ENCODE peak calls at places on chromosomes 7 and 10, in eight cellular contexts. One of them, this sample, is unnamed.

GRCh38 chr10:118332948-118333710 is 9.0 kb downstream of the FAM204A start:
- DNase-seq in IMR-90: peak
- DNase-seq in progenitor cell of endocrine pancreas: no peak
- DNase-seq in bronchial epithelial cell: peak
- DNase-seq in nephron progenitor cell: no peak
- DNase-seq in Calu3: peak
- DNase-seq in foreskin fibroblast: peak
- DNase-seq in heart right ventricle: no peak
- DNase-seq in this sample: no peak

GRCh38 chr10:82041018-82041417 is 166.0 kb downstream of the NRG3 start:
- DNase-seq in nephron progenitor cell: no peak
- DNase-seq in Calu3: no peak
- DNase-seq in IMR-90: no peak
- DNase-seq in bronchial epithelial cell: no peak
- DNase-seq in foreskin fibroblast: no peak
- DNase-seq in progenitor cell of endocrine pancreas: no peak
- DNase-seq in heart right ventricle: no peak
- DNase-seq in this sample: no peak

GRCh38 chr7:101172854-101173751 is 7.0 kb downstream of the NAT16 start:
- DNase-seq in foreskin fibroblast: peak
- DNase-seq in nephron progenitor cell: no peak
- DNase-seq in heart right ventricle: peak
- DNase-seq in progenitor cell of endocrine pancreas: no peak
- DNase-seq in IMR-90: peak
- DNase-seq in Calu3: peak
- DNase-seq in bronchial epithelial cell: peak
- DNase-seq in this sample: no peak

GRCh38 chr10:70664702-70665195 is 7.6 kb upstream of the ADAMTS14 start:
- DNase-seq in foreskin fibroblast: peak
- DNase-seq in Calu3: no peak
- DNase-seq in nephron progenitor cell: no peak
- DNase-seq in bronchial epithelial cell: peak
- DNase-seq in progenitor cell of endocrine pancreas: no peak
- DNase-seq in heart right ventricle: no peak
- DNase-seq in IMR-90: peak
- DNase-seq in this sample: no peak

GRCh38 chr10:122163182-122164027 is 107.7 kb upstream of the BTBD16 start:
- DNase-seq in IMR-90: peak
- DNase-seq in heart right ventricle: no peak
- DNase-seq in foreskin fibroblast: peak
- DNase-seq in bronchial epithelial cell: no peak
- DNase-seq in nephron progenitor cell: peak
- DNase-seq in progenitor cell of endocrine pancreas: peak
- DNase-seq in Calu3: no peak
- DNase-seq in this sample: peak

GRCh38 chr7:141466151-141466904 is 84.9 kb upstream of the AGK start:
- DNase-seq in heart right ventricle: no peak
- DNase-seq in nephron progenitor cell: no peak
- DNase-seq in foreskin fibroblast: no peak
- DNase-seq in bronchial epithelial cell: no peak
- DNase-seq in IMR-90: no peak
- DNase-seq in progenitor cell of endocrine pancreas: no peak
- DNase-seq in Calu3: no peak
- DNase-seq in this sample: no peak

GRCh38 chr10:112919721-112920120 is 30.3 kb upstream of the TCF7L2 start:
- DNase-seq in progenitor cell of endocrine pancreas: no peak
- DNase-seq in heart right ventricle: no peak
- DNase-seq in bronchial epithelial cell: peak
- DNase-seq in IMR-90: peak
- DNase-seq in nephron progenitor cell: no peak
- DNase-seq in foreskin fibroblast: peak
- DNase-seq in Calu3: no peak
- DNase-seq in this sample: no peak

GRCh38 chr10:127293640-127294039 is 97.2 kb upstream of the INSYN2A start:
- DNase-seq in Calu3: no peak
- DNase-seq in heart right ventricle: no peak
- DNase-seq in progenitor cell of endocrine pancreas: no peak
- DNase-seq in bronchial epithelial cell: no peak
- DNase-seq in IMR-90: no peak
- DNase-seq in foreskin fibroblast: no peak
- DNase-seq in nephron progenitor cell: no peak
- DNase-seq in this sample: no peak

GRCh38 chr7:112743811-112744210 is 46.4 kb downstream of the TMEM168 start:
- DNase-seq in Calu3: no peak
- DNase-seq in progenitor cell of endocrine pancreas: no peak
- DNase-seq in IMR-90: no peak
- DNase-seq in nephron progenitor cell: no peak
- DNase-seq in foreskin fibroblast: no peak
- DNase-seq in heart right ventricle: no peak
- DNase-seq in bronchial epithelial cell: peak
- DNase-seq in this sample: no peak

GRCh38 chr10:88194961-88195367 is 331.5 kb downstream of the PTEN start:
- DNase-seq in IMR-90: peak
- DNase-seq in Calu3: no peak
- DNase-seq in nephron progenitor cell: no peak
- DNase-seq in progenitor cell of endocrine pancreas: no peak
- DNase-seq in heart right ventricle: no peak
- DNase-seq in foreskin fibroblast: peak
- DNase-seq in bronchial epithelial cell: no peak
- DNase-seq in this sample: no peak

GRCh38 chr7:31758770-31759169 is 71.8 kb downstream of the PPP1R17 start:
- DNase-seq in nephron progenitor cell: no peak
- DNase-seq in Calu3: no peak
- DNase-seq in foreskin fibroblast: no peak
- DNase-seq in IMR-90: peak
- DNase-seq in bronchial epithelial cell: no peak
- DNase-seq in heart right ventricle: no peak
- DNase-seq in progenitor cell of endocrine pancreas: no peak
- DNase-seq in this sample: no peak

GRCh38 chr10:90817173-90817889 is 40.5 kb downstream of the HTR7 start:
- DNase-seq in nephron progenitor cell: no peak
- DNase-seq in IMR-90: no peak
- DNase-seq in Calu3: no peak
- DNase-seq in foreskin fibroblast: no peak
- DNase-seq in progenitor cell of endocrine pancreas: no peak
- DNase-seq in bronchial epithelial cell: peak
- DNase-seq in heart right ventricle: no peak
- DNase-seq in this sample: no peak

DNA sequence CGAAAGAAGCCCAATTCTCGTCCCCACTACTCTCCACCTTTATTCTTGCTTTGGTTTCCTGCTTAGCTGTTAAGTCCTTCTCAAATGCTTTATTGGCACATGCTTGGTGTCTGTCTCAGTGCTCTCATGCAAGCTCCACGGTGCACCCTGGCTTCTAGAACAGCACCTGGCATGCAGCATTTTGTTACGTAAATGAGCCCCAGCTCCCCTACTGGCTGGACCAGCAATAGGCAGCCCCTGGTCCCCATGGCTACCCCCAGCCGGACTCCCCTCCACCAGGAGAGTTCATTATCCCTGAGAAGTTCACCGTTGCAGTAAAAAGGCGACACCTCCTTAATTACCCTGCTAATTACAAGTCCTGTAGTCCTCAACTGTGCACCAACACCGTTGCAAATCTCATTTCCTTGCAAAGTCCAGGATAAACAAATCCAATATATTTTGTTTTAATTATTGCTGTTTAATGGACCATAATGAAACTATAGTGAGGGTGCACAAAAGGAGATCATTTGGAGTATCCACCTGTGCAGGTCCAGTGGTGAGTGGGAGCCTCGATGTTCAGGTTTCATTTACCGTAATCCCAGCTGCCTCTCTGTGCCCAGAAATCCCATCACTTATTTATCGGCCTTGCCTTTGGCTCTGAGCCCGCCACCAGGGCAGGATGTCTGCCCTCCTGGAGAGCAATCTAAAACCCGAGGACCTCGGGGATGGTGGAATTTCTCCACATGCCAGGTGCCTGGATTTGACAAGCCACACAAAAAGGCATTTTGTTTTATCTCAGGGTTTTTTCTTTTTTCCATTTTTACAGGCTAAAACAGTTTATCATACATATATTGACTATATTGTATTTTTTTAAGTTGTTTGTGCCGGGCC is 12.8 kb upstream of the DRGX start:
- DNase-seq in progenitor cell of endocrine pancreas: no peak
- DNase-seq in heart right ventricle: no peak
- DNase-seq in nephron progenitor cell: no peak
- DNase-seq in foreskin fibroblast: no peak
- DNase-seq in Calu3: no peak
- DNase-seq in bronchial epithelial cell: peak
- DNase-seq in IMR-90: no peak
- DNase-seq in this sample: no peak
- TF ChIP-seq CTCF in progenitor cell of endocrine pancreas: no peak
- TF ChIP-seq CTCF in heart right ventricle: no peak
- TF ChIP-seq CTCF in nephron progenitor cell: no peak
- TF ChIP-seq CTCF in foreskin fibroblast: peak
- TF ChIP-seq CTCF in Calu3: no peak
- TF ChIP-seq CTCF in bronchial epithelial cell: peak
- TF ChIP-seq CTCF in IMR-90: no peak
- TF ChIP-seq CTCF in this sample: no peak

DNA sequence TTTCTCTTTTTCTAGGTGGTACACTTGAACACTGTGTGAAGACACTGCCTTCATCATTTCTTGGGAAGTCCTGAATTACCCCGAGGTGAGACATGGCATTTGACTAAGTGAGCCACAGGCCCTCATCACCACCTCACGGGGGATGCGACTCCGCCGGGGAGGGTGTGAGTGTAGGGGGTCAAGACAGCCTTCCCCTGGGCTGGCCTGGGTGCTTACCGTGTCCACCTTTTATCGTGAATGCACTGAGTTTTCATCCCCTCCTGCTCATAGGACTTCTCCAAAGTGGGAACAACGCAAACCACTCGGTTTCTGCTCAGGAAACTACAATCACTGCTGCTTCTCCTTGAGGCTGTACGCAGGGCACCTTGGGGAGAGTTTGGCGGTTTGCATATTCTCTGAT is 176.9 kb downstream of the SH2D4B start:
- DNase-seq in foreskin fibroblast: no peak
- DNase-seq in bronchial epithelial cell: no peak
- DNase-seq in nephron progenitor cell: no peak
- DNase-seq in IMR-90: no peak
- DNase-seq in Calu3: no peak
- DNase-seq in heart right ventricle: no peak
- DNase-seq in progenitor cell of endocrine pancreas: no peak
- DNase-seq in this sample: no peak
- TF ChIP-seq CTCF in foreskin fibroblast: no peak
- TF ChIP-seq CTCF in bronchial epithelial cell: no peak
- TF ChIP-seq CTCF in nephron progenitor cell: no peak
- TF ChIP-seq CTCF in IMR-90: no peak
- TF ChIP-seq CTCF in Calu3: no peak
- TF ChIP-seq CTCF in heart right ventricle: no peak
- TF ChIP-seq CTCF in progenitor cell of endocrine pancreas: no peak
- TF ChIP-seq CTCF in this sample: no peak

DNA sequence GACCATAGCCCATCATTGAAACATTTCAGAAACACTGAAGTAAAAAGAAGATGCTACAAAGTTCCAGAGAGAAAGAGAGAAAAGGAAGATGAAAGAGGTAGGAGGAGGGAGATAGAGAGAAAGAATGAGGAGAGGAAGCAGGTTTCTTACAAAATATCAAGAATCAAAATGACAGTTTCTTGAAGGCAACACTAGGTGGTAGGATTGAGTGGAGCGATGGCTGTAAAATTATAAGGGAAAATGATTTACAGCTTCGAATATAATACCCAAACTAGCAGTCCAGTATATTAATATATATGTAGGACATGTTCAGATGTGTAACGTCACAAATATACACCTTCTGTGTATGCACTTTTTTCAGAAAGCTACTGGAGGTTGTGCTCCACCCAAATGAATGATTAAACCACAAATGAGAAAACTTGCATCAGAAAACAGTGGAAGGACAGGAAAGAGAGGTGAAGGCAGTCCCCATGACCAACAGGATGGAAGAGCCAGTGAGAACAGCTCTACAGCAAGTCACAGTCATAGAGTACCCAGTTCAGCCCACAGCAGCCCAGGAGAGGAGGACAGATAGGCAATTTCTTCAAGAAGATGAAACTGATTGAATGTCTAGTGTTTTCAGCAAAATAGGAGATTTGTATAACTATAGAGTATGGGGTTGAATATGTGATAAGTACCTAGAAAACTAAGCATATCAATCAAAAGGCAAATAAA is 151.5 kb upstream of the TARP start:
- DNase-seq in progenitor cell of endocrine pancreas: no peak
- DNase-seq in bronchial epithelial cell: peak
- DNase-seq in nephron progenitor cell: no peak
- DNase-seq in foreskin fibroblast: peak
- DNase-seq in IMR-90: peak
- DNase-seq in Calu3: no peak
- DNase-seq in heart right ventricle: no peak
- DNase-seq in this sample: no peak
- TF ChIP-seq CTCF in progenitor cell of endocrine pancreas: no peak
- TF ChIP-seq CTCF in bronchial epithelial cell: peak
- TF ChIP-seq CTCF in nephron progenitor cell: no peak
- TF ChIP-seq CTCF in foreskin fibroblast: no peak
- TF ChIP-seq CTCF in IMR-90: peak
- TF ChIP-seq CTCF in Calu3: no peak
- TF ChIP-seq CTCF in heart right ventricle: no peak
- TF ChIP-seq CTCF in this sample: no peak

GRCh38 chr10:78850611-78851010 is 218.2 kb upstream of the ZMIZ1 start:
- DNase-seq in Calu3: no peak
- DNase-seq in IMR-90: no peak
- DNase-seq in foreskin fibroblast: no peak
- DNase-seq in progenitor cell of endocrine pancreas: no peak
- DNase-seq in heart right ventricle: no peak
- DNase-seq in bronchial epithelial cell: no peak
- DNase-seq in nephron progenitor cell: no peak
- DNase-seq in this sample: no peak

GRCh38 chr10:78852447-78852846 is 216.3 kb upstream of the ZMIZ1 start:
- DNase-seq in Calu3: no peak
- DNase-seq in heart right ventricle: no peak
- DNase-seq in nephron progenitor cell: no peak
- DNase-seq in IMR-90: no peak
- DNase-seq in foreskin fibroblast: no peak
- DNase-seq in progenitor cell of endocrine pancreas: no peak
- DNase-seq in bronchial epithelial cell: no peak
- DNase-seq in this sample: no peak

GRCh38 chr10:78851652-78852051 is 217.1 kb upstream of the ZMIZ1 start:
- DNase-seq in bronchial epithelial cell: no peak
- DNase-seq in nephron progenitor cell: no peak
- DNase-seq in foreskin fibroblast: peak
- DNase-seq in progenitor cell of endocrine pancreas: no peak
- DNase-seq in Calu3: no peak
- DNase-seq in heart right ventricle: no peak
- DNase-seq in IMR-90: no peak
- DNase-seq in this sample: no peak

GRCh38 chr10:78853864-78854263 is 214.9 kb upstream of the ZMIZ1 start:
- DNase-seq in IMR-90: no peak
- DNase-seq in Calu3: no peak
- DNase-seq in bronchial epithelial cell: no peak
- DNase-seq in foreskin fibroblast: no peak
- DNase-seq in heart right ventricle: no peak
- DNase-seq in progenitor cell of endocrine pancreas: no peak
- DNase-seq in nephron progenitor cell: no peak
- DNase-seq in this sample: no peak

DNA sequence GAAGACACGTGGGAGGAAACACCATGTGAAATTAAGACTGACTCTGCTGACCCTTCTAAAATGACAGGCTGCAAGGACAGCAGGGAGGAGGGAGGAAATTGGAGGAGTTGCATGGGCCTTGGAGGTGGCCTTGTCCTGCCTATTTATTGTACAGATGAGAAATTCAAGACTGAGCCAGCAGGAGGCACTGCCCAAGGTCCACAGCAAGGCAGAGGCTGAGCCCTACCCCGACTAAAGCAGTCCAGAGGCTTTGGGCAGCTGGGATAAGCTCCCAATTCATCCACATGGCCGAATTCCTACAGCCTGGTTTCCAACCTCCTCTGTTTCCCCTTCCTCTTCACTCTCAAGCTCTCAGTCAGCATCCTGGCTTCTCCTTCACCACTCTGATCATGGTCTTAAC is 215.9 kb upstream of the ZMIZ1 start:
- DNase-seq in Calu3: no peak
- DNase-seq in heart right ventricle: no peak
- DNase-seq in progenitor cell of endocrine pancreas: no peak
- DNase-seq in foreskin fibroblast: peak
- DNase-seq in bronchial epithelial cell: peak
- DNase-seq in IMR-90: peak
- DNase-seq in nephron progenitor cell: peak
- DNase-seq in this sample: peak
- TF ChIP-seq CTCF in Calu3: peak
- TF ChIP-seq CTCF in heart right ventricle: no peak
- TF ChIP-seq CTCF in progenitor cell of endocrine pancreas: peak
- TF ChIP-seq CTCF in foreskin fibroblast: no peak
- TF ChIP-seq CTCF in bronchial epithelial cell: peak
- TF ChIP-seq CTCF in IMR-90: peak
- TF ChIP-seq CTCF in nephron progenitor cell: peak
- TF ChIP-seq CTCF in this sample: peak

This sample was measured in endothelial cell.